ENCODE peak calls at places on chromosomes 5 and 9, in five cellular contexts. N is AG08396, O is cardiac fibroblast, U is NCI-H1417, V is breast epithelium. G is an unnamed sample.

GRCh38 chr9:132150256-132150655 is 11.6 kb upstream of the NTNG2 start:
- DNase-seq in N (no peak), U (no peak), V (no peak), O (no peak), G (no peak)

GRCh38 chr5:131270809-131271208 is 7.0 kb downstream of the CDC42SE2 start:
- DNase-seq in V (no peak), N (peak; percentile 18), U (no peak), O (peak; percentile 34), G (no peak)

GRCh38 chr9:75739884-75740611 is 150.4 kb upstream of the PCSK5 start:
- DNase-seq in O (no peak), N (no peak), U (no peak), V (no peak), G (no peak)

GRCh38 chr9:90815183-90815943 is 13.7 kb downstream of the SYK start:
- DNase-seq in N (no peak), U (peak; percentile 33), V (no peak), O (no peak), G (no peak)

GRCh38 chr9:114677418-114677817 is 4.6 kb downstream of the TEX48 start:
- DNase-seq in U (peak; percentile 55), V (no peak), O (peak; percentile 100), N (peak; percentile 85), G (no peak)

GRCh38 chr9:121880343-121880742 is 212.8 kb downstream of the TTLL11 start:
- DNase-seq in U (no peak), N (no peak), O (no peak), V (no peak), G (no peak)

GRCh38 chr5:14322437-14323187 is 179.5 kb downstream of the TRIO start:
- DNase-seq in O (no peak), V (no peak), U (no peak), N (no peak), G (no peak)

GRCh38 chr5:145681686-145682085 is 153.5 kb downstream of the PRELID2 start:
- DNase-seq in U (peak; percentile 34), O (peak; percentile 85), N (peak; percentile 45), V (peak; percentile 22), G (peak; percentile 69)

GRCh38 chr9:105647595-105648349 is 14.5 kb upstream of the TAL2 start:
- DNase-seq in N (no peak), V (no peak), U (no peak), O (no peak), G (no peak)

GRCh38 chr9:91071185-91071990 is 269.8 kb downstream of the SYK start:
- DNase-seq in N (peak; percentile 66), O (peak; percentile 91), U (no peak), V (no peak), G (peak; percentile 25)

GRCh38 chr5:83376461-83376860 is 95.1 kb upstream of the VCAN start:
- DNase-seq in V (no peak), O (no peak), U (no peak), N (no peak), G (no peak)

G was measured in small intestine.